ENCODE peak calls at places on chromosome 1, in nine cellular contexts. One of them, this sample, is unnamed.

GRCh38 chr1:103514920-103515503 is 10.5 kb upstream of the RNPC3 start:
- DNase-seq in progenitor cell of endocrine pancreas: no peak
- DNase-seq in GM12865: peak
- DNase-seq in foreskin keratinocyte: peak
- DNase-seq in GM10248: peak
- DNase-seq in nephron progenitor cell: no peak
- DNase-seq in nucleus accumbens: no peak
- DNase-seq in activated gamma-delta T cell: no peak
- DNase-seq in astrocyte of the cerebellum: peak
- DNase-seq in this sample: no peak

GRCh38 chr1:109659997-109660755 is 4.3 kb downstream of the GSTM4 start:
- DNase-seq in progenitor cell of endocrine pancreas: no peak
- DNase-seq in GM12865: no peak
- DNase-seq in foreskin keratinocyte: no peak
- DNase-seq in GM10248: no peak
- DNase-seq in nephron progenitor cell: peak
- DNase-seq in nucleus accumbens: no peak
- DNase-seq in activated gamma-delta T cell: no peak
- DNase-seq in astrocyte of the cerebellum: no peak
- DNase-seq in this sample: no peak

GRCh38 chr1:40861227-40862003 is 748 bp downstream of the CITED4 start:
- DNase-seq in progenitor cell of endocrine pancreas: no peak
- DNase-seq in GM12865: no peak
- DNase-seq in foreskin keratinocyte: no peak
- DNase-seq in GM10248: no peak
- DNase-seq in nephron progenitor cell: peak
- DNase-seq in nucleus accumbens: no peak
- DNase-seq in activated gamma-delta T cell: no peak
- DNase-seq in astrocyte of the cerebellum: no peak
- DNase-seq in this sample: no peak

GRCh38 chr1:155329980-155330598 is 9.4 kb downstream of the RUSC1 start:
- DNase-seq in progenitor cell of endocrine pancreas: no peak
- DNase-seq in GM12865: no peak
- DNase-seq in foreskin keratinocyte: no peak
- DNase-seq in GM10248: no peak
- DNase-seq in nephron progenitor cell: no peak
- DNase-seq in nucleus accumbens: no peak
- DNase-seq in activated gamma-delta T cell: no peak
- DNase-seq in astrocyte of the cerebellum: no peak
- DNase-seq in this sample: no peak

GRCh38 chr1:157404063-157404501 is 148.2 kb downstream of the FCRL5 start:
- DNase-seq in progenitor cell of endocrine pancreas: no peak
- DNase-seq in GM12865: peak
- DNase-seq in foreskin keratinocyte: no peak
- DNase-seq in GM10248: no peak
- DNase-seq in nephron progenitor cell: no peak
- DNase-seq in nucleus accumbens: no peak
- DNase-seq in activated gamma-delta T cell: no peak
- DNase-seq in astrocyte of the cerebellum: no peak
- DNase-seq in this sample: no peak

GRCh38 chr1:30929135-30929889 is 20.8 kb upstream of the SDC3 start:
- DNase-seq in progenitor cell of endocrine pancreas: no peak
- DNase-seq in GM12865: peak
- DNase-seq in foreskin keratinocyte: no peak
- DNase-seq in GM10248: peak
- DNase-seq in nephron progenitor cell: peak
- DNase-seq in nucleus accumbens: no peak
- DNase-seq in activated gamma-delta T cell: no peak
- DNase-seq in astrocyte of the cerebellum: no peak
- DNase-seq in this sample: no peak

GRCh38 chr1:228097333-228098081 is 5.6 kb downstream of the C1orf35 start:
- DNase-seq in progenitor cell of endocrine pancreas: no peak
- DNase-seq in GM12865: peak
- DNase-seq in foreskin keratinocyte: no peak
- DNase-seq in GM10248: peak
- DNase-seq in nephron progenitor cell: no peak
- DNase-seq in nucleus accumbens: no peak
- DNase-seq in activated gamma-delta T cell: no peak
- DNase-seq in astrocyte of the cerebellum: no peak
- DNase-seq in this sample: no peak

GRCh38 chr1:154863702-154864174 is 6.3 kb downstream of the KCNN3 start:
- DNase-seq in progenitor cell of endocrine pancreas: no peak
- DNase-seq in GM12865: peak
- DNase-seq in foreskin keratinocyte: no peak
- DNase-seq in GM10248: peak
- DNase-seq in nephron progenitor cell: peak
- DNase-seq in nucleus accumbens: no peak
- DNase-seq in activated gamma-delta T cell: no peak
- DNase-seq in astrocyte of the cerebellum: no peak
- DNase-seq in this sample: no peak

This sample was measured in LNCaP clone FGC.